ENCODE peak calls at places on chromosome 6, in nine cellular contexts. I is GM04504; N is D341Med; E is NCI-H1105 treated with DMSO at 0.1 percent for 48 hours; X is tibial artery; O is stimulated activated CD4-positive, alpha-beta T cell treated with anti-CD3 and anti-CD28 coated beads, Interleukin-1b, Interleukin-23, amount 100 ng/mL, for 48 hours; S is sigmoid colon; G is mesothelial cell of epicardium; K is HCEC 1CT. J is an unnamed sample.

GRCh38 chr6:158398252-158399024 is 86.2 kb downstream of the TULP4 start:
- DNase-seq in O (no peak), G (no peak), S (no peak), I (no peak), N (no peak), X (no peak), E (no peak), K (no peak), J (no peak)

GRCh38 chr6:127382413-127382812 is 39.0 kb upstream of the ECHDC1 start:
- DNase-seq in I (no peak), X (no peak), O (no peak), K (no peak), N (no peak), E (no peak), G (no peak), S (no peak), J (no peak)

GRCh38 chr6:50791900-50792508 is 26.7 kb upstream of the TFAP2B start:
- DNase-seq in E (peak; percentile 73), G (no peak), X (no peak), K (peak; percentile 21), I (peak; percentile 15), S (no peak), N (peak; percentile 48), O (no peak), J (peak; percentile 41)

GRCh38 chr6:29887819-29888581 is 54.3 kb upstream of the HLA-A start:
- DNase-seq in G (no peak), X (peak; percentile 91), K (peak; percentile 11), S (peak; percentile 92), I (peak; percentile 37), O (peak; percentile 79), E (peak; percentile 29), N (peak; percentile 35), J (peak; percentile 32)

GRCh38 chr6:42200035-42200434 is 5.3 kb upstream of the GUCA1B start:
- DNase-seq in G (no peak), S (no peak), O (no peak), E (no peak), I (peak; percentile 91), X (no peak), N (no peak), K (peak; percentile 97), J (no peak)

GRCh38 chr6:15421945-15422733 is 176.3 kb downstream of the JARID2 start:
- DNase-seq in N (no peak), I (no peak), G (no peak), S (no peak), K (no peak), E (no peak), O (peak; percentile 42), X (no peak), J (no peak)

GRCh38 chr6:26250806-26251075 is 114.3 kb upstream of the BTN3A2 start:
- DNase-seq in O (no peak), N (no peak), I (no peak), G (no peak), X (no peak), E (no peak), K (no peak), S (no peak), J (peak; percentile 73)

GRCh38 chr6:151289399-151290007 is 49.7 kb downstream of the AKAP12 start:
- DNase-seq in K (no peak), X (no peak), I (no peak), O (no peak), N (no peak), E (no peak), S (no peak), G (no peak), J (no peak)

GRCh38 chr6:128347123-128347522 is 173.3 kb downstream of the PTPRK start:
- DNase-seq in K (no peak), O (no peak), N (no peak), I (no peak), E (no peak), X (no peak), S (no peak), G (no peak), J (no peak)

GRCh38 chr6:16747232-16748027 is 13.8 kb downstream of the ATXN1 start:
- DNase-seq in I (no peak), G (no peak), E (no peak), X (no peak), N (no peak), O (no peak), K (peak; percentile 87), S (no peak), J (no peak)

GRCh38 chr6:28553384-28553985 is 27.8 kb downstream of the GPX5 start:
- DNase-seq in E (no peak), K (no peak), I (no peak), G (no peak), N (no peak), O (no peak), S (no peak), X (no peak), J (no peak)

GRCh38 chr6:3176562-3177355 is 19.4 kb upstream of the TUBB2A start:
- DNase-seq in G (no peak), K (peak; percentile 90), I (peak; percentile 73), E (no peak), O (peak; percentile 66), N (no peak), X (no peak), S (no peak), J (no peak)

GRCh38 chr6:146856296-146856695 is 257.5 kb downstream of the ADGB start:
- DNase-seq in X (no peak), E (no peak), N (no peak), G (no peak), I (no peak), S (no peak), K (no peak), O (peak; percentile 66), J (no peak)

GRCh38 chr6:141963543-141964295 is 169.0 kb upstream of the GJE1 start:
- DNase-seq in N (no peak), O (no peak), E (no peak), K (peak; percentile 37), X (no peak), I (peak; percentile 9), G (no peak), S (no peak), J (no peak)

GRCh38 chr6:111763381-111763780 is 109.9 kb downstream of the FYN start:
- DNase-seq in S (no peak), G (no peak), O (no peak), K (peak; percentile 45), N (no peak), X (no peak), E (no peak), I (no peak), J (no peak)

GRCh38 chr6:89032599-89032998 is 48.0 kb upstream of the PNRC1 start:
- DNase-seq in E (no peak), N (no peak), S (no peak), G (no peak), O (no peak), X (no peak), K (peak; percentile 28), I (no peak), J (no peak)

GRCh38 chr6:170108890-170109587 is 181.8 kb downstream of the DLL1 start:
- DNase-seq in N (peak; percentile 15), O (no peak), S (peak; percentile 35), I (no peak), E (no peak), G (no peak), X (peak; percentile 35), K (no peak), J (no peak)

GRCh38 chr6:31203345-31203979 is 33.0 kb upstream of the POU5F1 start:
- DNase-seq in O (peak; percentile 80), I (no peak), K (peak; percentile 73), G (no peak), N (no peak), E (peak; percentile 26), S (no peak), X (no peak), J (peak; percentile 85)

GRCh38 chr6:32614366-32615081 is 22.7 kb upstream of the HLA-DQA1 start:
- DNase-seq in N (no peak), K (no peak), X (no peak), E (no peak), I (no peak), G (no peak), O (no peak), S (no peak), J (no peak)

J was measured in COR-L47.